ENCODE peak calls at places on chromosome 17, in seven cellular contexts. U is GM12878, H is IMR-90, G is HCT116, R is neural progenitor cell, D is suprapubic skin, Y is thoracic aorta. K is an unnamed sample.
A peak's percentile ranks its signal among the peaks of the same experiment; 100 is the strongest.

GRCh38 chr17:43661699-43662431 is at the start of gene MEOX1:
- DNase-seq in U (peak; percentile 79), H (peak; percentile 82), G (no peak), R (no peak), D (no peak), Y (no peak), K (no peak)

GRCh38 chr17:79840204-79840988 is 1.2 kb upstream of the CBX4 start:
- DNase-seq in U (no peak), H (peak; percentile 31), G (no peak), R (peak; percentile 78), D (no peak), Y (no peak), K (no peak)

GRCh38 chr17:66514227-66514806 is 211.9 kb downstream of the PRKCA start:
- DNase-seq in U (no peak), H (peak; percentile 81), G (no peak), R (no peak), D (no peak), Y (no peak), K (no peak)

GRCh38 chr17:32568673-32569072 is 81.9 kb downstream of the CDK5R1 start:
- DNase-seq in U (no peak), H (no peak), G (no peak), R (no peak), D (no peak), Y (no peak), K (no peak)

GRCh38 chr17:17987187-17987896 is 14.7 kb downstream of the DRC3 start:
- DNase-seq in U (no peak), H (no peak), G (no peak), R (no peak), D (no peak), Y (no peak), K (no peak)

GRCh38 chr17:66525338-66525737 is 222.9 kb downstream of the PRKCA start:
- DNase-seq in U (no peak), H (no peak), G (no peak), R (no peak), D (no peak), Y (no peak), K (no peak)

GRCh38 chr17:8186446-8186786 is 3.6 kb downstream of the BORCS6 start:
- DNase-seq in U (no peak), H (no peak), G (no peak), R (no peak), D (no peak), Y (no peak), K (no peak)

GRCh38 chr17:33667052-33667509 is 374.0 kb upstream of the ASIC2 start:
- DNase-seq in U (peak; percentile 48), H (no peak), G (no peak), R (no peak), D (no peak), Y (no peak), K (no peak)

GRCh38 chr17:59899099-59899498 is 6.2 kb downstream of the RPS6KB1 start:
- DNase-seq in U (no peak), H (no peak), G (no peak), R (no peak), D (no peak), Y (no peak), K (no peak)

GRCh38 chr17:79630821-79631639 is 20.2 kb upstream of the RBFOX3 start:
- DNase-seq in U (no peak), H (no peak), G (no peak), R (no peak), D (peak; percentile 57), Y (no peak), K (peak; percentile 23)

GRCh38 chr17:2700491-2701141 is 10.9 kb downstream of the CLUH start:
- DNase-seq in U (no peak), H (no peak), G (no peak), R (no peak), D (peak; percentile 59), Y (no peak), K (peak; percentile 57)

GRCh38 chr17:4175921-4176802 is 33.2 kb downstream of the CYB5D2 start:
- DNase-seq in U (no peak), H (peak; percentile 45), G (no peak), R (no peak), D (no peak), Y (no peak), K (no peak)

GRCh38 chr17:4178651-4179050 is 35.7 kb downstream of the CYB5D2 start:
- DNase-seq in U (no peak), H (no peak), G (no peak), R (no peak), D (no peak), Y (no peak), K (no peak)

GRCh38 chr17:4179071-4179470 is 36.1 kb downstream of the CYB5D2 start:
- DNase-seq in U (no peak), H (no peak), G (no peak), R (no peak), D (no peak), Y (no peak), K (no peak)

GRCh38 chr17:4177732-4178131 is 34.7 kb downstream of the CYB5D2 start:
- DNase-seq in U (no peak), H (no peak), G (no peak), R (no peak), D (no peak), Y (no peak), K (no peak)

DNA sequence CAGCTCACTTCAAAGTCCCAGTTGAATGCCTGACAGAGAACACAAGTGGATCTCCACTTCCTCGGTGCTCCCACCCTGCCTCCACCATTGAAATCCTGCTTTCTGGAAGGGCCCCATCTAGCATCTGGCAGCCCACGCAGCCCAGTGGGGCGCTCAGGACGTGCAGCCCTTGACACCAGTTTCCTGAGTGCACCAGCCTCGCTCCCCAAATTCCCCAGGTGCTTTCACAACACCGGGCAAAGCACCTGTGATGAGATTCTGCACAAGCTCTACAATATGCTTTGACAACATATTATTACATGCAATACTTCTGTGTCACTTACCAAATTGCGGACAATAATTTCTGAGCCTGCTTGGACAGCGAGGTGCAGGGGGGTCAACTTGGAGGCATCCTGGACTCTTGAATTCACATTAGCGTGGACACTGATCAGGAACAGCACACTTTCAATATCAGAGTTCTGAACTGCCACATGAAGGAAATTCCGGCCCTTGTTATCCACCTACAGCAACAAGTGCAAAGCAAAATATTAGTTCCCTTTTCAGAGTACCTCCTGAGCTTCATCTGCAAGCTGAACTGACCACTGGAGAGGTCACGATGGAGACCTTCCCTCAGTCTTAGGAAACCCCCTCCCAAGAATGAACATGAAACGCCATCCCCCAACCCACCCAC is 33.9 kb downstream of the CYB5D2 start:
- DNase-seq in U (no peak), H (no peak), G (no peak), R (no peak), D (no peak), Y (no peak), K (no peak)
- H3K4me1 ChIP-seq in U (peaks cover 5% of the 10 kb centered on the region), H (no peaks in the 10 kb centered on the region), G (no peaks in the 10 kb centered on the region), R (no peaks in the 10 kb centered on the region), D (no peaks in the 10 kb centered on the region), Y (no peaks in the 10 kb centered on the region), K (no peaks in the 10 kb centered on the region)

GRCh38 chr17:82011617-82012481 is 10.8 kb downstream of the CENPX start:
- DNase-seq in U (no peak), H (no peak), G (no peak), R (no peak), D (no peak), Y (no peak), K (no peak)
- H3K27ac ChIP-seq in U (no peak overlapping the region), H (no peak overlapping the region), G (no peak overlapping the region), R (peak overlapping the region; percentile 53), D (no peak overlapping the region), Y (peak overlapping the region; percentile 75), K (no peak overlapping the region)

DNA sequence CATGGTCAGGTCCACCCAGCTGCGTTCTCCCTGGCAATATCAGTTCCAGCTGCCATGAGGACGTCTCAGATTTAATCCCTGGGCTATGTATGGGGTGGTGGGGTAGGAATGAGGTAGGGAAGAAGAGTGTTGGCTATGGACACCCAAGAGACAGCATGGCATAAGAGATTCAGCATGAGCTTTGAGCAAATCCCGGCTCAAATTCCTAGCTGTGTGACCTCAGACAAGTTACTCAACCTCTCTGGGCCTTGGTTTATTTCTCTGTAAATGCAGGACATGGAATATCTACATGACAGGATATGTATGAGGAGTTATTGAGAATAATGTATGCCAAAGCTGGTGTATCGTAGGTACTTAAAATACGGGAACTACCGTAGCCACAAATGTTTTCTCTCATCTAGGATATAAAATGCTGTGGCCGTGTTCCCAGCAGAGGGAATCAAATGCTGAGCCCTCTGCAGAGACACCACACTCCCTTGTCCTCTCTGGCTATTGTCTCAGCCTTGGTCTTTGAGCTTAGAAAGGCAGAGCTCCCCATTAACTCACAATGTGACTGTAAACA is 17.8 kb upstream of the LHX1 start:
- DNase-seq in U (no peak), H (no peak), G (no peak), R (peak; percentile 45), D (no peak), Y (no peak), K (no peak)
- H3K4me1 ChIP-seq in U (no peaks in the 10 kb centered on the region), H (no peaks in the 10 kb centered on the region), G (peaks cover 62% of the 10 kb centered on the region), R (peaks cover 48% of the 10 kb centered on the region), D (peaks cover 12% of the 10 kb centered on the region), Y (no peaks in the 10 kb centered on the region), K (peaks cover 32% of the 10 kb centered on the region)

GRCh38 chr17:4101127-4101798 is 41.6 kb downstream of the ZZEF1 start:
- DNase-seq in U (peak; percentile 20), H (peak; percentile 40), G (no peak), R (no peak), D (no peak), Y (no peak), K (no peak)
- H3K27ac ChIP-seq in U (peak overlapping the region; percentile 80), H (peak overlapping the region; percentile 38), G (no peak overlapping the region), R (no peak overlapping the region), D (no peak overlapping the region), Y (peak overlapping the region; percentile 67), K (no peak overlapping the region)

GRCh38 chr17:77442976-77443742 is 302.4 kb downstream of the SEC14L1 start:
- DNase-seq in U (no peak), H (no peak), G (no peak), R (no peak), D (no peak), Y (no peak), K (no peak)
- H3K4me1 ChIP-seq in U (peaks cover 98% of the 10 kb centered on the region), H (peaks cover 48% of the 10 kb centered on the region), G (no peaks in the 10 kb centered on the region), R (peaks cover under 1% of the 10 kb centered on the region), D (peaks cover 83% of the 10 kb centered on the region), Y (peaks cover 34% of the 10 kb centered on the region), K (no peaks in the 10 kb centered on the region)

K was measured in RWPE2.